ENCODE peak calls at places on chromosome 22, in seven cellular contexts. J, D, S, Z, G, F and A are unnamed samples.

GRCh38 chr22:40232624-40233023 is 54.9 kb downstream of the TNRC6B start:
- DNase-seq in S (no peak), F (no peak), J (no peak), D (no peak), Z (no peak), G (no peak), A (no peak)

GRCh38 chr22:44423556-44423955 is 74.5 kb downstream of the RTL6 start:
- DNase-seq in G (no peak), F (no peak), Z (no peak), S (no peak), J (no peak), D (peak; percentile 3), A (no peak)

GRCh38 chr22:44026630-44027511 is 2.8 kb downstream of the PARVB start:
- DNase-seq in S (no peak), D (no peak), Z (peak; percentile 89), G (peak; percentile 41), F (no peak), J (no peak), A (peak; percentile 38)

GRCh38 chr22:50045211-50046018 is 12.7 kb downstream of the TTLL8 start:
- DNase-seq in G (no peak), Z (no peak), J (no peak), S (no peak), D (peak; percentile 36), F (no peak), A (no peak)

GRCh38 chr22:43520632-43521039 is 108.8 kb downstream of the MPPED1 start:
- DNase-seq in G (no peak), Z (peak; percentile 23), S (no peak), D (no peak), J (no peak), F (no peak), A (no peak)

GRCh38 chr22:17559188-17559587 is 4.1 kb upstream of the SLC25A18 start:
- DNase-seq in J (no peak), G (no peak), F (no peak), Z (no peak), S (no peak), D (no peak), A (no peak)

GRCh38 chr22:22060200-22061084 is 77.9 kb upstream of the TOP3B start:
- DNase-seq in S (peak; percentile 23), D (peak; percentile 71), J (peak; percentile 22), G (peak; percentile 99), F (peak; percentile 40), Z (no peak), A (peak; percentile 24)

GRCh38 chr22:48979482-48979881 is 848.2 kb downstream of the BRD1 start:
- DNase-seq in F (peak; percentile 18), G (peak; percentile 14), D (no peak), S (no peak), Z (no peak), J (peak; percentile 26), A (no peak)

GRCh38 chr22:44448271-44448780 is 49.7 kb downstream of the RTL6 start:
- DNase-seq in F (no peak), G (no peak), Z (no peak), S (no peak), D (peak; percentile 49), J (no peak), A (peak; percentile 24)

GRCh38 chr22:49760630-49761571 is 66.8 kb downstream of the BRD1 start:
- DNase-seq in G (no peak), S (no peak), Z (peak; percentile 64), J (no peak), D (no peak), F (no peak), A (no peak)

GRCh38 chr22:36123673-36124630 is 36.6 kb downstream of the APOL3 start:
- DNase-seq in F (peak; percentile 93), G (peak; percentile 89), S (peak; percentile 87), Z (peak; percentile 52), D (peak; percentile 92), J (peak; percentile 83), A (peak; percentile 52)

GRCh38 chr22:23828800-23829680 is 9.8 kb downstream of the DERL3 start:
- DNase-seq in Z (no peak), F (no peak), D (no peak), J (no peak), G (no peak), S (no peak), A (no peak)

GRCh38 chr22:23827351-23827995 is 11.3 kb downstream of the DERL3 start:
- DNase-seq in F (no peak), D (peak; percentile 10), S (no peak), Z (no peak), J (no peak), G (no peak), A (no peak)

GRCh38 chr22:23825246-23825905 is 13.4 kb downstream of the DERL3 start:
- DNase-seq in J (no peak), S (no peak), D (no peak), G (no peak), F (no peak), Z (no peak), A (no peak)

GRCh38 chr22:23824476-23825245 is 14.1 kb downstream of the DERL3 start:
- DNase-seq in Z (no peak), F (no peak), J (no peak), D (no peak), S (no peak), G (no peak), A (no peak)

DNA sequence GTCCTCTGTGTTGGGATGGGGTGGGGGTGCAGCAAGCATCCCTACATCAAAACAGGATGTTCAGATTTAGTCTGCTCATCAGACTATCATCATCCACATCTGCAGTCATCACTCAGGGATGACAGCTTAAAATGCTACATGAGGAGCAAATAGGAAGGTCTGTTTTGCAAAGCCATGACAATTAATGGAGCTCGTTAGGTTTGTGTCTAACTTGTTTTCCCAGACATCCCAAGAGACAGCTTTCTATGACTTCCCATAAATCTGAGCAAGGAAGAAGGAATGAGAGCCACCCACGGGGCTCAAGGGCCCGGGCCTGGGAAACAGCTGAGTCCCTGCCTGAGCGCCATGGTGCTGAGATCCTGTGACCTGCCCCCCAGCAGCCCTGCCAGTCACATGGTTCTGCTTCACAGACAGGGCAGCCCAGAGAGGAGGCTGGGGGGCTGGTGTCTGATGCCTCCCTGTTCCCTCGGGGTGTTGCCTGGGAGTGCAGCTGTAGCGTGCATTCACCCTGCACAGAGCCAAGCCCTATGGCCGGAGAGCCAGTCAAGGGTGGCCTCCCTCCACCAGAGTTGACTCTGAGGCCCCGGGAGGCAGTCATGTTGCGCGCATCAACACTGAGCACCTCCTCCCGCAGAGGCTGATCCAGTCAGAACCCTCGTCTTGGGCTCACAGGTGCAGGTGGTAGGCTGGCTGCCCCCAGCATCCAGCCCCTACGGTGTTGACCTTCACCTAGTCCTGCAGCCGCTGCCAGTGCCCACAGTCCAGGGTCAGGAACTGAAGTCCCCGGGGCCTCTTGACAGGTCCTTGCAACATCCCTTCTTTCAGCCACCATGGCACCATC is 12.1 kb downstream of the DERL3 start:
- DNase-seq in G (no peak), F (no peak), Z (no peak), D (peak; percentile 86), J (no peak), S (no peak), A (no peak)
- TF ChIP-seq SIN3A in G (no peak), F (no peak), Z (no peak), D (no peak), J (no peak), S (no peak), A (no peak)

GRCh38 chr22:46588279-46589140 is 31.7 kb upstream of the GRAMD4 start:
- DNase-seq in G (no peak), S (no peak), J (no peak), Z (no peak), F (no peak), D (no peak), A (no peak)

GRCh38 chr22:46589141-46589748 is 30.9 kb upstream of the GRAMD4 start:
- DNase-seq in Z (no peak), F (no peak), S (no peak), D (no peak), G (peak; percentile 43), J (no peak), A (no peak)

GRCh38 chr22:46587067-46587471 is 33.1 kb upstream of the GRAMD4 start:
- DNase-seq in F (no peak), D (no peak), S (no peak), Z (peak; percentile 69), J (no peak), G (no peak), A (no peak)

GRCh38 chr22:46586531-46587011 is 33.6 kb upstream of the GRAMD4 start:
- DNase-seq in Z (no peak), D (no peak), J (no peak), S (no peak), G (no peak), F (no peak), A (no peak)

DNA sequence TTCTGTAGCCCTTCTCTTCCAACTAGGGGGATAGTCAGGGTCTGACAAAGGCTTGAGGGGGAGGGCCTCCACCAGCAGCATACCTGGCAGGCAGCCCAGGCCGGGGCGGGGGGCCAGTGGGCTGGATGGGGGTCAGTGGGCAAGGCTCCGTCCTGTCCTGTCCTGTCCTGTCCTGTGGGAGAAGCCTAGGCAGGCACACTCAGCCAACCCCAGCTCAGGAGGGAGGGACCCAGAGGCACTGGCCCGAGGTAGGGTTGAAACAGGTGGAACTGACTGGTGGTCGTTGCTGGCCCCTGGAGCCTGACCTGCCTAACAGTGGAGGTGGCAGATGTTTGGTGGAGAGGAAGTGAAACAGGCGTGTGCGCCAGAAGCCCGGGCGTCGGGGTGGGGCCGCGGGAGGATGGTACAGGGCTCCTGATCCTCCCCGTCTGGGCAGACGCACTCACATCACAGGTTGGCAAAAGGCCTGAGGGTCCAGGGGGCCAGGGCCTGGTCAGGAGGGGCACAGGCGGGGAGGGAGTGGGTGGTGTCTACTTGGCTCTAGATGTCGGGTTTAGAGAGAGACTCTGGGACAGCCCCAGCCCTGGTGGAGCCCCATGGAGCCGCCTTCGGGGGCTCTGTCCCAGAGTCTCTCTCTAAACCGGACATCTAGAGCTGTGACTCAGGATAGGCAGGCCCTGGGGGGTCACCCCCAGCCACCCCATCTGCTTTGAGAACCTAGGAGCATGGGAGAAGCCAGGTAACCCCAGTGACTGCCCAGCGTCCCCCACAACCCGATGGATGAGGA is 32.5 kb upstream of the GRAMD4 start:
- DNase-seq in Z (peak; percentile 35), J (no peak), S (no peak), D (peak; percentile 71), G (no peak), F (no peak), A (no peak)
- H3K27ac ChIP-seq in Z (peak overlapping the region; percentile 78), J (no peak overlapping the region), S (no peak overlapping the region), D (no peak overlapping the region), G (no peak overlapping the region), F (no peak overlapping the region), A (no peak overlapping the region)

DNA sequence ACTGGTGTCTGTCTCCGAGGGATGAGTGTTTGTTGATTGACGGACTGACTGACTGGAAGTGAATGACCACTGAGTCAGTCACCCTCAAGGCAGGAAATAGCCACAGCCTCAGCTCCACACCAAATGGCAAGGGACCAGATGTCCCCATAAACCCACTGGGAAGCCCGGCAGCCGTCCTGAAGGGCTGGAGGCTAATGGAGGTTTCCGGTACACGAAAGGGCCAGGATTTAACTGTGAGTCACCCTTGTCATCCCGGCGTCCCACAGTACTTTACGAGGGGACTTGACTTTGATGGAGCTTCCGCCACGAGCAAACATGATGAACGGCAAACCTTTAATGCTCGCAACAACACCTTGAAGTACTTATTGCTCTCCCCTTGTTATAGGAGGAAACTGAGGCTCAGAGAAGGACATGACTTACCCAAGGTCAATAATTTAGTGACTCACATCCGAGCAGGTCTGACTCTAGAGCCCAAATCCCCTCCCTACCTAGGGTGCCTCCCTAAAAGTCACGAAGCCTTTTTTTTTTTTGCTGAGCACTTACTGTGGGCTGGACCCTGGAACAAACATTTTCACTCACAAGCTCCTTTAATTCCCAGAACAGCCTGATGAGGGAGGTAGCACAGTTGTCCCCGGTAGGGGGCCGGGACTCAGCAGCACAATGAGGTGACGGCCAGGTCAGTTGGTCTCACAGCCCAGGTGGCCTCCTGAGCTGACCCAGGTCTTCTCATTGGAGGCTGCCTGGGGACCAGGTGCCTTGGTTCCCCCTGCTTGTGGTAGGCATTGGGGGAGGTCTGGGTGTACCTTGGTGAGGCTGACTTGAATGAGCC is 25.2 kb upstream of the GCAT start:
- DNase-seq in Z (no peak), G (peak; percentile 62), F (peak; percentile 63), J (peak; percentile 97), D (no peak), S (no peak), A (no peak)
- TF ChIP-seq SIN3A in Z (no peak), G (no peak), F (no peak), J (no peak), D (no peak), S (no peak), A (no peak)

GRCh38 chr22:20514658-20515406 is 7.4 kb downstream of the MED15 start:
- DNase-seq in F (no peak), S (no peak), Z (no peak), J (no peak), D (no peak), G (no peak), A (no peak)
- H3K27ac ChIP-seq in F (no peak overlapping the region), S (no peak overlapping the region), Z (no peak overlapping the region), J (no peak overlapping the region), D (no peak overlapping the region), G (no peak overlapping the region), A (no peak overlapping the region)